ENCODE peak calls at places on chromosomes 2 and 18, in four cellular contexts. W is neural progenitor cell, Y is HepG2, T is A549. N is an unnamed sample.

GRCh38 chr2:222904557-222905258 is 43.9 kb downstream of the ACSL3 start:
- DNase-seq in W (no peak), Y (no peak), T (no peak), N (no peak)

GRCh38 chr18:30088238-30088637 is 954.3 kb downstream of the DSC3 start:
- DNase-seq in W (no peak), Y (no peak), T (no peak), N (no peak)

GRCh38 chr2:73255907-73256617 is 22.0 kb downstream of the CCT7 start:
- DNase-seq in W (peak; percentile 19), Y (no peak), T (no peak), N (peak; percentile 19)

GRCh38 chr2:8679567-8679826 is 2.4 kb upstream of the ID2 start:
- DNase-seq in W (no peak), Y (no peak), T (no peak), N (no peak)

GRCh38 chr2:3491306-3491705 is 28.0 kb downstream of the ADI1 start:
- DNase-seq in W (no peak), Y (no peak), T (no peak), N (no peak)

GRCh38 chr2:189552991-189553404 is 27.6 kb downstream of the SLC40A1 start:
- DNase-seq in W (no peak), Y (peak; percentile 87), T (peak; percentile 37), N (no peak)

GRCh38 chr2:212919238-212919637 is 232.2 kb downstream of the IKZF2 start:
- DNase-seq in W (no peak), Y (no peak), T (no peak), N (no peak)

GRCh38 chr2:119809329-119810038 is 49.8 kb downstream of the PTPN4 start:
- DNase-seq in W (no peak), Y (no peak), T (peak; percentile 21), N (no peak)

GRCh38 chr2:186827426-186827825 is 21.5 kb downstream of the ZSWIM2 start:
- DNase-seq in W (no peak), Y (no peak), T (no peak), N (no peak)

GRCh38 chr2:202072737-202073396 is at the start of gene KIAA2012:
- DNase-seq in W (peak; percentile 56), Y (no peak), T (no peak), N (peak; percentile 64)

GRCh38 chr2:216713691-216714411 is 18.5 kb upstream of the IGFBP5 start:
- DNase-seq in W (no peak), Y (no peak), T (peak; percentile 41), N (no peak)

GRCh38 chr2:49261021-49261538 is 106.8 kb upstream of the FSHR start:
- DNase-seq in W (no peak), Y (no peak), T (no peak), N (no peak)

GRCh38 chr18:45049548-45050307 is 369.0 kb downstream of the SETBP1 start:
- DNase-seq in W (no peak), Y (no peak), T (no peak), N (no peak)

GRCh38 chr18:3211236-3211992 is 8.4 kb downstream of the MYOM1 start:
- DNase-seq in W (no peak), Y (peak; percentile 69), T (no peak), N (no peak)

GRCh38 chr2:86468162-86469033 is 27.2 kb downstream of the KDM3A start:
- DNase-seq in W (no peak), Y (no peak), T (no peak), N (no peak)

GRCh38 chr2:190875881-190876280 is 4.7 kb upstream of the GLS start:
- DNase-seq in W (no peak), Y (no peak), T (no peak), N (no peak)

GRCh38 chr18:76398899-76399612 is 96.0 kb downstream of the ZNF516 start:
- DNase-seq in W (peak; percentile 89), Y (peak; percentile 62), T (peak; percentile 50), N (peak; percentile 82)

GRCh38 chr2:177816740-177817139 is 255.8 kb downstream of the PDE11A start:
- DNase-seq in W (no peak), Y (no peak), T (no peak), N (no peak)

GRCh38 chr2:177818412-177818811 is 254.2 kb downstream of the PDE11A start:
- DNase-seq in W (no peak), Y (no peak), T (no peak), N (no peak)

GRCh38 chr2:177817300-177817699 is 255.3 kb downstream of the PDE11A start:
- DNase-seq in W (no peak), Y (no peak), T (no peak), N (no peak)

GRCh38 chr2:177808984-177809809 is 263.4 kb downstream of the PDE11A start:
- DNase-seq in W (no peak), Y (no peak), T (no peak), N (no peak)

DNA sequence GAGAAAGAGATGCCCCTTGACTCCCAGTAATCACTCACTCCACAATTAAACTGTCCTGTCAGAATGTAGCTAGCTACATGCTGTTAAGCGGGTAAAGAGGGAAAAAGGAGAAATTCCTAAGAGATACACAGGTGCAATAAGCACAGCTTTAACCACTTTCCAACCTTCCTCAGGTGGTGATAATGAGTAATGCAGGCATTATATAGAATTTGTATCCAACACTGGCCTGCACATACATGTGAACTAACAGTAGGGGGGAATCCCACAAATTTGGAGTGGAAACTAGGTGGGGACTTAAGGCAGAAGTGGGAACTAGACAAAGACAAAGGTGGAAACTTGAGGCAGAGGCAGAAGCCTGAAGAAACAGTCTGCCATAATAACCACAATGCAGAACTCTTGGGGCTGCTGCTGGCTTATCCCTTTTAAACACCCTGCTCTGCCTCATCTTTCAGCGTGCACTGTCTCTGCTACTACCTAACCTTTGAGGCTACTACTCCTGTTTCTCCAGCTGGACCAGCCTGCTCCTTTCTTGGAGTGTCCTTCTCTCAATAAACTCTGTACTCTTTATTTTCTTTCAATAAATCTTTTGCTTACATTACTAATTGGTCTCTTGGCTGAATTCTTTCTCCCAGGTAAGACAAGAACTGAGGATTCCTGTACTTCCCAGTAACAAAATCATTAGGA is 259.7 kb downstream of the PDE11A start:
- DNase-seq in W (no peak), Y (no peak), T (peak; percentile 8), N (peak; percentile 7)
- TF ChIP-seq CTCF in W (peak; percentile 10), Y (no peak), T (no peak), N (no peak)

DNA sequence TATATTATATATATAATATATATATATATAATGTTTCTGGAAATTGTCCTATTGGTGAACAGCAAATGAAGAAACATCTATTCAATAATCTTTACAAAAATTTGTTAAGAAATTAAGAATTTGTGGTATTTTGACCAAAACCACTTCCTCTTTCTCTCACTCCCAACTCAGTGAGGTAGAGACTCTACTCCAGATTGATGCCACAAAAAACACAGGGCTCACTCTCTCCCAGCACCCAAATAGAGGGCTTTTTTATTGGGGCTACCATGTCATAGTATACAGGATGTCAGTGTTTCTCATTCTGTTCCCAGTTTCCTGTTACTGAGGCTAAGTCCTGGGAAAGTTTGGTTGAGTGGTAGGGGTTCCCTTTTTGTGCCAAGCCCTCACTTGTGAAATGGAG is 1155.4 kb downstream of the BCL11A start:
- DNase-seq in W (no peak), Y (no peak), T (no peak), N (no peak)
- H3K27ac ChIP-seq in W (no peak overlapping the region), Y (no peak overlapping the region), T (no peak overlapping the region), N (no peak overlapping the region)

GRCh38 chr2:62711832-62712494 is 6.5 kb downstream of the EHBP1 start:
- DNase-seq in W (no peak), Y (peak; percentile 76), T (no peak), N (no peak)

GRCh38 chr2:62705859-62706720 is 577 bp downstream of the EHBP1 start:
- DNase-seq in W (peak; percentile 44), Y (peak; percentile 71), T (peak; percentile 80), N (peak; percentile 77)

GRCh38 chr2:62705007-62705829 is at the start of gene EHBP1:
- DNase-seq in W (peak; percentile 99), Y (peak; percentile 100), T (peak; percentile 100), N (peak; percentile 100)

GRCh38 chr2:62706721-62707516 is 1.4 kb downstream of the EHBP1 start:
- DNase-seq in W (peak; percentile 9), Y (peak; percentile 51), T (peak; percentile 21), N (no peak)

DNA sequence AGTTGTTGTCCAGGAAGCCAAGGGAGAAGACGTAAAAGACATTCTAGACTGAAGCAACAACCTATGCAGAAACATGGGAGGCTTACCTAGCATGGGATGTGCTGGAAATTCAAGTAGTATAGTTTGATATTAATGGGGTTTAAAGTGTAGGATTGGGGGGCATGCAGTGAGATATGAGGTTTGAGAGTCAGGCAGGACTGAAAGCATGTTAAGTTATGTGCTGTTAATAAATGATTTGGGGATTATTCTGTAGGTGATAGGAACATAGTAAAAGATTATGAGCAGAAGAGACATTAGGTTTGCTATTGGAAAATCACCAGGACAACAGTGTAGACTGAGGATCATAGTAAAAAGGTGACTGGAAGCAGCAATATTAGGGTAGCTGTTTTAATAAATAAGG is 3.2 kb downstream of the EHBP1 start:
- DNase-seq in W (no peak), Y (no peak), T (no peak), N (no peak)
- H3K4me2 ChIP-seq in W (peak overlapping the region; percentile 84), Y (peak overlapping the region; percentile 95), T (peak overlapping the region; percentile 88), N (peak overlapping the region; percentile 89)

DNA sequence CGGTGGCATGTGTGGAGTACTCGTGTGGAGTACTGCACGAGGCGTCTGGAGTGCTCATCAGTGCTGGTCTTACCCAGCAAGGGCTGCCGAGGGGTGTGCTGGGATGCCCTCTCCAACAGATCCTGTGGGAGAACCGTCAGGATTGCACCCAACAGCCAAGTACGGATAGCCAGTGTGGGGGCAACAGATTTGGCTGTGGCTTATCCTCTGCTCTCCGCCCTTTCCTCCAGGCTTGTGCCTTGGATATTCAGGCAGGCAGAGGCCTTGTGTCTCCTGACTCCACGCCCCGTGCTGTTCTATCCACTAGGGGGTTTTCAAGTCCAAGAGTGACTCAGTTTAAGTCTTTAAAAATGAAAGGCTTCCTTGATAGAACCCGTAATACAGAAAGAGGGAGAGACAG is 321.0 kb upstream of the HS6ST1 start:
- DNase-seq in W (no peak), Y (no peak), T (no peak), N (no peak)
- TF ChIP-seq CTCF in W (no peak), Y (no peak), T (no peak), N (no peak)

N was measured in GM23338.